ENCODE peak calls at places on chromosomes 5 and 9, in six cellular contexts. One of them, this sample, is unnamed.

GRCh38 chr5:8013951-8014844 is 145.2 kb downstream of the MTRR start:
- DNase-seq in HTR-8/SVneo: no peak
- DNase-seq in stimulated activated naive CD4-positive, alpha-beta T cell: no peak
- DNase-seq in endothelial cell of umbilical vein: no peak
- DNase-seq in glutamatergic neuron: no peak
- DNase-seq in brain microvascular endothelial cell: no peak
- DNase-seq in this sample: no peak

GRCh38 chr5:154358410-154359221 is 87.2 kb upstream of the SAP30L start:
- DNase-seq in brain microvascular endothelial cell: no peak
- DNase-seq in glutamatergic neuron: no peak
- DNase-seq in HTR-8/SVneo: no peak
- DNase-seq in stimulated activated naive CD4-positive, alpha-beta T cell: no peak
- DNase-seq in endothelial cell of umbilical vein: no peak
- DNase-seq in this sample: no peak

GRCh38 chr9:124075761-124076160 is 64.2 kb downstream of the LHX2 start:
- DNase-seq in brain microvascular endothelial cell: no peak
- DNase-seq in stimulated activated naive CD4-positive, alpha-beta T cell: no peak
- DNase-seq in HTR-8/SVneo: no peak
- DNase-seq in endothelial cell of umbilical vein: no peak
- DNase-seq in glutamatergic neuron: no peak
- DNase-seq in this sample: no peak

GRCh38 chr5:5063533-5063953 is 76.6 kb upstream of the ADAMTS16 start:
- DNase-seq in endothelial cell of umbilical vein: no peak
- DNase-seq in glutamatergic neuron: no peak
- DNase-seq in brain microvascular endothelial cell: no peak
- DNase-seq in HTR-8/SVneo: no peak
- DNase-seq in stimulated activated naive CD4-positive, alpha-beta T cell: no peak
- DNase-seq in this sample: no peak

GRCh38 chr5:25327173-25327572 is 682.4 kb upstream of the CDH10 start:
- DNase-seq in stimulated activated naive CD4-positive, alpha-beta T cell: no peak
- DNase-seq in endothelial cell of umbilical vein: no peak
- DNase-seq in HTR-8/SVneo: no peak
- DNase-seq in brain microvascular endothelial cell: no peak
- DNase-seq in glutamatergic neuron: no peak
- DNase-seq in this sample: no peak

GRCh38 chr5:29794146-29794787 is 1399.2 kb upstream of the CDH6 start:
- DNase-seq in endothelial cell of umbilical vein: no peak
- DNase-seq in brain microvascular endothelial cell: no peak
- DNase-seq in stimulated activated naive CD4-positive, alpha-beta T cell: no peak
- DNase-seq in HTR-8/SVneo: no peak
- DNase-seq in glutamatergic neuron: no peak
- DNase-seq in this sample: no peak

GRCh38 chr9:133111461-133112360 is 9.3 kb downstream of the RALGDS start:
- DNase-seq in glutamatergic neuron: no peak
- DNase-seq in brain microvascular endothelial cell: no peak
- DNase-seq in HTR-8/SVneo: no peak
- DNase-seq in stimulated activated naive CD4-positive, alpha-beta T cell: no peak
- DNase-seq in endothelial cell of umbilical vein: no peak
- DNase-seq in this sample: no peak

GRCh38 chr5:94748212-94748611 is 129.7 kb downstream of the SLF1 start:
- DNase-seq in brain microvascular endothelial cell: no peak
- DNase-seq in glutamatergic neuron: no peak
- DNase-seq in endothelial cell of umbilical vein: no peak
- DNase-seq in HTR-8/SVneo: no peak
- DNase-seq in stimulated activated naive CD4-positive, alpha-beta T cell: no peak
- DNase-seq in this sample: no peak

GRCh38 chr9:126986506-126986951 is 71.9 kb downstream of the RALGPS1 start:
- DNase-seq in HTR-8/SVneo: no peak
- DNase-seq in glutamatergic neuron: no peak
- DNase-seq in stimulated activated naive CD4-positive, alpha-beta T cell: no peak
- DNase-seq in endothelial cell of umbilical vein: no peak
- DNase-seq in brain microvascular endothelial cell: no peak
- DNase-seq in this sample: no peak

GRCh38 chr5:100469780-100470179 is 65.4 kb upstream of the FAM174A start:
- DNase-seq in HTR-8/SVneo: no peak
- DNase-seq in endothelial cell of umbilical vein: no peak
- DNase-seq in stimulated activated naive CD4-positive, alpha-beta T cell: no peak
- DNase-seq in brain microvascular endothelial cell: no peak
- DNase-seq in glutamatergic neuron: no peak
- DNase-seq in this sample: no peak

GRCh38 chr5:79448336-79448735 is 65.6 kb downstream of the HOMER1 start:
- DNase-seq in endothelial cell of umbilical vein: no peak
- DNase-seq in HTR-8/SVneo: peak; percentile 40
- DNase-seq in brain microvascular endothelial cell: no peak
- DNase-seq in glutamatergic neuron: no peak
- DNase-seq in stimulated activated naive CD4-positive, alpha-beta T cell: no peak
- DNase-seq in this sample: no peak

GRCh38 chr9:124190761-124191160 is 67.0 kb upstream of the NEK6 start:
- DNase-seq in brain microvascular endothelial cell: no peak
- DNase-seq in stimulated activated naive CD4-positive, alpha-beta T cell: no peak
- DNase-seq in glutamatergic neuron: no peak
- DNase-seq in endothelial cell of umbilical vein: no peak
- DNase-seq in HTR-8/SVneo: no peak
- DNase-seq in this sample: no peak

GRCh38 chr9:89079421-89079820 is 88.2 kb downstream of the S1PR3 start:
- DNase-seq in brain microvascular endothelial cell: no peak
- DNase-seq in stimulated activated naive CD4-positive, alpha-beta T cell: no peak
- DNase-seq in endothelial cell of umbilical vein: no peak
- DNase-seq in HTR-8/SVneo: no peak
- DNase-seq in glutamatergic neuron: no peak
- DNase-seq in this sample: no peak

GRCh38 chr5:77282337-77283027 is 72.0 kb downstream of the PDE8B start:
- DNase-seq in glutamatergic neuron: no peak
- DNase-seq in endothelial cell of umbilical vein: no peak
- DNase-seq in stimulated activated naive CD4-positive, alpha-beta T cell: no peak
- DNase-seq in brain microvascular endothelial cell: peak; percentile 34
- DNase-seq in HTR-8/SVneo: peak; percentile 11
- DNase-seq in this sample: no peak

GRCh38 chr5:104186100-104186499 is 623.5 kb upstream of the NUDT12 start:
- DNase-seq in stimulated activated naive CD4-positive, alpha-beta T cell: no peak
- DNase-seq in HTR-8/SVneo: no peak
- DNase-seq in glutamatergic neuron: no peak
- DNase-seq in endothelial cell of umbilical vein: no peak
- DNase-seq in brain microvascular endothelial cell: peak; percentile 5
- DNase-seq in this sample: no peak

GRCh38 chr5:6492934-6493333 is 44.3 kb downstream of the UBE2QL1 start:
- DNase-seq in endothelial cell of umbilical vein: no peak
- DNase-seq in glutamatergic neuron: no peak
- DNase-seq in HTR-8/SVneo: peak; percentile 53
- DNase-seq in stimulated activated naive CD4-positive, alpha-beta T cell: no peak
- DNase-seq in brain microvascular endothelial cell: no peak
- DNase-seq in this sample: no peak

GRCh38 chr9:118643118-118643517 is 726.1 kb downstream of the BRINP1 start:
- DNase-seq in brain microvascular endothelial cell: no peak
- DNase-seq in HTR-8/SVneo: peak; percentile 28
- DNase-seq in glutamatergic neuron: no peak
- DNase-seq in stimulated activated naive CD4-positive, alpha-beta T cell: no peak
- DNase-seq in endothelial cell of umbilical vein: no peak
- DNase-seq in this sample: no peak

GRCh38 chr5:113266227-113266912 is 168.4 kb downstream of the TSSK1B start:
- DNase-seq in stimulated activated naive CD4-positive, alpha-beta T cell: no peak
- DNase-seq in HTR-8/SVneo: no peak
- DNase-seq in brain microvascular endothelial cell: no peak
- DNase-seq in glutamatergic neuron: no peak
- DNase-seq in endothelial cell of umbilical vein: no peak
- DNase-seq in this sample: no peak

GRCh38 chr5:150167908-150168307 is 1.3 kb downstream of the CDX1 start:
- DNase-seq in stimulated activated naive CD4-positive, alpha-beta T cell: no peak
- DNase-seq in glutamatergic neuron: no peak
- DNase-seq in HTR-8/SVneo: no peak
- DNase-seq in endothelial cell of umbilical vein: no peak
- DNase-seq in brain microvascular endothelial cell: no peak
- DNase-seq in this sample: no peak

GRCh38 chr9:4491621-4491975 is 1.3 kb downstream of the SLC1A1 start:
- DNase-seq in HTR-8/SVneo: no peak
- DNase-seq in stimulated activated naive CD4-positive, alpha-beta T cell: no peak
- DNase-seq in endothelial cell of umbilical vein: no peak
- DNase-seq in glutamatergic neuron: no peak
- DNase-seq in brain microvascular endothelial cell: no peak
- DNase-seq in this sample: no peak

GRCh38 chr5:1931590-1932138 is 48.9 kb upstream of the IRX4 start:
- DNase-seq in HTR-8/SVneo: no peak
- DNase-seq in stimulated activated naive CD4-positive, alpha-beta T cell: no peak
- DNase-seq in brain microvascular endothelial cell: no peak
- DNase-seq in endothelial cell of umbilical vein: no peak
- DNase-seq in glutamatergic neuron: peak; percentile 69
- DNase-seq in this sample: peak; percentile 48

GRCh38 chr5:74257645-74258328 is 382.7 kb downstream of the ENC1 start:
- DNase-seq in endothelial cell of umbilical vein: no peak
- DNase-seq in stimulated activated naive CD4-positive, alpha-beta T cell: no peak
- DNase-seq in HTR-8/SVneo: no peak
- DNase-seq in glutamatergic neuron: no peak
- DNase-seq in brain microvascular endothelial cell: no peak
- DNase-seq in this sample: no peak

GRCh38 chr5:2802693-2803365 is 51.4 kb upstream of the IRX2 start:
- DNase-seq in endothelial cell of umbilical vein: no peak
- DNase-seq in stimulated activated naive CD4-positive, alpha-beta T cell: no peak
- DNase-seq in brain microvascular endothelial cell: no peak
- DNase-seq in glutamatergic neuron: no peak
- DNase-seq in HTR-8/SVneo: no peak
- DNase-seq in this sample: no peak

GRCh38 chr5:98268162-98268860 is 505.2 kb upstream of the RGMB start:
- DNase-seq in stimulated activated naive CD4-positive, alpha-beta T cell: no peak
- DNase-seq in HTR-8/SVneo: no peak
- DNase-seq in endothelial cell of umbilical vein: no peak
- DNase-seq in glutamatergic neuron: no peak
- DNase-seq in brain microvascular endothelial cell: no peak
- DNase-seq in this sample: no peak

GRCh38 chr5:172418847-172419810 is 35.2 kb downstream of the SH3PXD2B start:
- DNase-seq in endothelial cell of umbilical vein: no peak
- DNase-seq in brain microvascular endothelial cell: no peak
- DNase-seq in HTR-8/SVneo: no peak
- DNase-seq in glutamatergic neuron: peak; percentile 51
- DNase-seq in stimulated activated naive CD4-positive, alpha-beta T cell: no peak
- DNase-seq in this sample: peak; percentile 63

GRCh38 chr5:123752576-123752975 is 240.6 kb downstream of the CSNK1G3 start:
- DNase-seq in stimulated activated naive CD4-positive, alpha-beta T cell: no peak
- DNase-seq in HTR-8/SVneo: no peak
- DNase-seq in brain microvascular endothelial cell: peak; percentile 81
- DNase-seq in glutamatergic neuron: no peak
- DNase-seq in endothelial cell of umbilical vein: peak; percentile 55
- DNase-seq in this sample: no peak

GRCh38 chr9:128503870-128504269 is 649 bp upstream of the GLE1 start:
- DNase-seq in endothelial cell of umbilical vein: no peak
- DNase-seq in stimulated activated naive CD4-positive, alpha-beta T cell: no peak
- DNase-seq in HTR-8/SVneo: no peak
- DNase-seq in brain microvascular endothelial cell: peak; percentile 13
- DNase-seq in glutamatergic neuron: no peak
- DNase-seq in this sample: peak; percentile 36

GRCh38 chr5:163453705-163454104 is 6.2 kb downstream of the NUDCD2 start:
- DNase-seq in HTR-8/SVneo: no peak
- DNase-seq in glutamatergic neuron: no peak
- DNase-seq in endothelial cell of umbilical vein: no peak
- DNase-seq in stimulated activated naive CD4-positive, alpha-beta T cell: no peak
- DNase-seq in brain microvascular endothelial cell: no peak
- DNase-seq in this sample: no peak

GRCh38 chr5:160262151-160262550 is 32.8 kb downstream of the FABP6 start:
- DNase-seq in glutamatergic neuron: peak; percentile 53
- DNase-seq in stimulated activated naive CD4-positive, alpha-beta T cell: no peak
- DNase-seq in HTR-8/SVneo: no peak
- DNase-seq in endothelial cell of umbilical vein: no peak
- DNase-seq in brain microvascular endothelial cell: no peak
- DNase-seq in this sample: no peak

GRCh38 chr9:4793412-4794005 is 765 bp downstream of the RCL1 start:
- DNase-seq in brain microvascular endothelial cell: peak; percentile 37
- DNase-seq in glutamatergic neuron: no peak
- DNase-seq in stimulated activated naive CD4-positive, alpha-beta T cell: no peak
- DNase-seq in HTR-8/SVneo: no peak
- DNase-seq in endothelial cell of umbilical vein: peak; percentile 54
- DNase-seq in this sample: no peak

GRCh38 chr5:149614034-149614907 is 33.0 kb downstream of the ARHGEF37 start:
- DNase-seq in glutamatergic neuron: no peak
- DNase-seq in endothelial cell of umbilical vein: no peak
- DNase-seq in brain microvascular endothelial cell: no peak
- DNase-seq in stimulated activated naive CD4-positive, alpha-beta T cell: no peak
- DNase-seq in HTR-8/SVneo: no peak
- DNase-seq in this sample: no peak

GRCh38 chr9:125743687-125744428 is 3.3 kb upstream of the PBX3 start:
- DNase-seq in glutamatergic neuron: no peak
- DNase-seq in stimulated activated naive CD4-positive, alpha-beta T cell: no peak
- DNase-seq in HTR-8/SVneo: no peak
- DNase-seq in brain microvascular endothelial cell: no peak
- DNase-seq in endothelial cell of umbilical vein: no peak
- DNase-seq in this sample: no peak

GRCh38 chr5:42951847-42952411 is 88.2 kb downstream of the ANXA2R start:
- DNase-seq in brain microvascular endothelial cell: peak; percentile 25
- DNase-seq in glutamatergic neuron: no peak
- DNase-seq in HTR-8/SVneo: no peak
- DNase-seq in endothelial cell of umbilical vein: peak; percentile 57
- DNase-seq in stimulated activated naive CD4-positive, alpha-beta T cell: peak; percentile 28
- DNase-seq in this sample: peak; percentile 37

GRCh38 chr5:152094076-152094475 is 169.4 kb upstream of the GLRA1 start:
- DNase-seq in HTR-8/SVneo: no peak
- DNase-seq in endothelial cell of umbilical vein: no peak
- DNase-seq in glutamatergic neuron: no peak
- DNase-seq in stimulated activated naive CD4-positive, alpha-beta T cell: no peak
- DNase-seq in brain microvascular endothelial cell: no peak
- DNase-seq in this sample: no peak

This sample was measured in heart left ventricle.